ENCODE peak calls at places on chromosomes 1 and 21, in four cellular contexts. E is neural crest cell, F is left lung, T is NCI-H1105. N is an unnamed sample.

GRCh38 chr1:183159960-183160359 is 26.1 kb upstream of the LAMC2 start:
- DNase-seq in E (no peak), F (peak; percentile 83), T (no peak), N (peak; percentile 4)

GRCh38 chr1:204456826-204457361 is 37.7 kb downstream of the PIK3C2B start:
- DNase-seq in E (no peak), F (no peak), T (no peak), N (no peak)

GRCh38 chr1:96478228-96478627 is 243.4 kb upstream of the PTBP2 start:
- DNase-seq in E (no peak), F (no peak), T (no peak), N (no peak)

GRCh38 chr1:43451157-43451591 is 2.6 kb downstream of the HYI start:
- DNase-seq in E (no peak), F (no peak), T (no peak), N (no peak)

GRCh38 chr1:205074513-205074912 is 9.7 kb downstream of the TMEM81 start:
- DNase-seq in E (no peak), F (no peak), T (no peak), N (no peak)

GRCh38 chr1:20371411-20371810 is 80.7 kb downstream of the VWA5B1 start:
- DNase-seq in E (peak; percentile 31), F (no peak), T (no peak), N (no peak)

GRCh38 chr1:44569491-44569890 is 104.8 kb downstream of the TMEM53 start:
- DNase-seq in E (no peak), F (no peak), T (no peak), N (no peak)

GRCh38 chr1:191592111-191592510 is 566.2 kb upstream of the RGS18 start:
- DNase-seq in E (no peak), F (no peak), T (no peak), N (no peak)

GRCh38 chr1:203276916-203277535 is 28.3 kb upstream of the BTG2 start:
- DNase-seq in E (no peak), F (no peak), T (no peak), N (no peak)

GRCh38 chr1:41773842-41774241 is 144.9 kb downstream of the HIVEP3 start:
- DNase-seq in E (no peak), F (no peak), T (no peak), N (no peak)

GRCh38 chr1:212667223-212668139 is 32.2 kb downstream of the BATF3 start:
- DNase-seq in E (no peak), F (peak; percentile 55), T (no peak), N (no peak)

GRCh38 chr1:91806777-91807700 is 78.9 kb downstream of the TGFBR3 start:
- DNase-seq in E (no peak), F (no peak), T (no peak), N (no peak)

GRCh38 chr1:151009674-151010345 is 1.6 kb downstream of the PRUNE1 start:
- DNase-seq in E (no peak), F (no peak), T (no peak), N (no peak)

GRCh38 chr21:36847189-36847588 is 119.3 kb downstream of the HLCS start:
- DNase-seq in E (no peak), F (no peak), T (no peak), N (no peak)

GRCh38 chr1:166164646-166164994 is 2.2 kb downstream of the FAM78B start:
- DNase-seq in E (no peak), F (no peak), T (no peak), N (no peak)

GRCh38 chr1:185720633-185721272 is 13.4 kb upstream of the HMCN1 start:
- DNase-seq in E (no peak), F (no peak), T (no peak), N (no peak)

N was measured in pancreas.